ENCODE peak calls at places on chromosomes 16 and 17, in seven cellular contexts. One of them, this sample, is unnamed. For H3K36me3, the result is how much of the 10 kb centered on the place peaks cover.

GRCh38 chr16:22402191-22402590 is 27.8 kb upstream of the CDR2 start:
- DNase-seq in SJSA1: no peak
- DNase-seq in Caco-2: no peak
- DNase-seq in GM23338: no peak
- DNase-seq in GM23248: peak
- DNase-seq in uterus: no peak
- DNase-seq in ascending aorta: no peak
- DNase-seq in this sample: no peak

GRCh38 chr16:4053663-4054479 is 62.4 kb downstream of the ADCY9 start:
- DNase-seq in Caco-2: no peak
- DNase-seq in GM23248: peak
- DNase-seq in GM23338: no peak
- DNase-seq in ascending aorta: peak
- DNase-seq in uterus: peak
- DNase-seq in SJSA1: peak
- DNase-seq in this sample: peak

GRCh38 chr16:24116989-24117388 is 139.1 kb upstream of the CACNG3 start:
- DNase-seq in ascending aorta: no peak
- DNase-seq in SJSA1: no peak
- DNase-seq in GM23338: no peak
- DNase-seq in GM23248: no peak
- DNase-seq in uterus: no peak
- DNase-seq in Caco-2: no peak
- DNase-seq in this sample: no peak

GRCh38 chr17:39668141-39668924 is at the start of gene PNMT:
- DNase-seq in ascending aorta: no peak
- DNase-seq in Caco-2: peak
- DNase-seq in SJSA1: peak
- DNase-seq in uterus: no peak
- DNase-seq in GM23248: peak
- DNase-seq in GM23338: peak
- DNase-seq in this sample: peak

GRCh38 chr16:69338557-69339288 is 641 bp downstream of the COG8 start:
- DNase-seq in GM23248: no peak
- DNase-seq in ascending aorta: no peak
- DNase-seq in SJSA1: no peak
- DNase-seq in GM23338: no peak
- DNase-seq in uterus: no peak
- DNase-seq in Caco-2: no peak
- DNase-seq in this sample: no peak

GRCh38 chr17:59650642-59651041 is 30.9 kb downstream of the CLTC start:
- DNase-seq in SJSA1: no peak
- DNase-seq in Caco-2: no peak
- DNase-seq in GM23248: no peak
- DNase-seq in uterus: no peak
- DNase-seq in ascending aorta: no peak
- DNase-seq in GM23338: no peak
- DNase-seq in this sample: no peak

GRCh38 chr16:12271006-12271405 is 294.5 kb downstream of the SNX29 start:
- DNase-seq in Caco-2: peak
- DNase-seq in GM23338: peak
- DNase-seq in SJSA1: peak
- DNase-seq in uterus: no peak
- DNase-seq in GM23248: peak
- DNase-seq in ascending aorta: no peak
- DNase-seq in this sample: no peak

GRCh38 chr17:78933025-78933958 is 8.1 kb upstream of the TIMP2 start:
- DNase-seq in Caco-2: peak
- DNase-seq in SJSA1: peak
- DNase-seq in GM23338: no peak
- DNase-seq in uterus: peak
- DNase-seq in GM23248: peak
- DNase-seq in ascending aorta: peak
- DNase-seq in this sample: no peak

GRCh38 chr16:21264226-21265036 is 13.7 kb downstream of the CRYM start:
- DNase-seq in Caco-2: no peak
- DNase-seq in GM23338: no peak
- DNase-seq in ascending aorta: no peak
- DNase-seq in uterus: peak
- DNase-seq in GM23248: peak
- DNase-seq in SJSA1: no peak
- DNase-seq in this sample: peak

GRCh38 chr17:56373981-56374380 is 219.5 kb upstream of the NOG start:
- DNase-seq in SJSA1: peak
- DNase-seq in ascending aorta: no peak
- DNase-seq in uterus: no peak
- DNase-seq in Caco-2: peak
- DNase-seq in GM23338: peak
- DNase-seq in GM23248: no peak
- DNase-seq in this sample: no peak

GRCh38 chr17:77373298-77374169 is 232.8 kb downstream of the SEC14L1 start:
- DNase-seq in GM23338: peak
- DNase-seq in Caco-2: no peak
- DNase-seq in uterus: peak
- DNase-seq in ascending aorta: no peak
- DNase-seq in SJSA1: peak
- DNase-seq in GM23248: peak
- DNase-seq in this sample: peak

GRCh38 chr17:76521262-76521661 is 16.2 kb downstream of the CYGB start:
- DNase-seq in SJSA1: no peak
- DNase-seq in uterus: no peak
- DNase-seq in Caco-2: no peak
- DNase-seq in GM23248: no peak
- DNase-seq in ascending aorta: no peak
- DNase-seq in GM23338: no peak
- DNase-seq in this sample: no peak

GRCh38 chr17:42362245-42362961 is 25.8 kb downstream of the STAT3 start:
- DNase-seq in GM23248: no peak
- DNase-seq in uterus: no peak
- DNase-seq in SJSA1: no peak
- DNase-seq in Caco-2: no peak
- DNase-seq in GM23338: no peak
- DNase-seq in ascending aorta: no peak
- DNase-seq in this sample: no peak

DNA sequence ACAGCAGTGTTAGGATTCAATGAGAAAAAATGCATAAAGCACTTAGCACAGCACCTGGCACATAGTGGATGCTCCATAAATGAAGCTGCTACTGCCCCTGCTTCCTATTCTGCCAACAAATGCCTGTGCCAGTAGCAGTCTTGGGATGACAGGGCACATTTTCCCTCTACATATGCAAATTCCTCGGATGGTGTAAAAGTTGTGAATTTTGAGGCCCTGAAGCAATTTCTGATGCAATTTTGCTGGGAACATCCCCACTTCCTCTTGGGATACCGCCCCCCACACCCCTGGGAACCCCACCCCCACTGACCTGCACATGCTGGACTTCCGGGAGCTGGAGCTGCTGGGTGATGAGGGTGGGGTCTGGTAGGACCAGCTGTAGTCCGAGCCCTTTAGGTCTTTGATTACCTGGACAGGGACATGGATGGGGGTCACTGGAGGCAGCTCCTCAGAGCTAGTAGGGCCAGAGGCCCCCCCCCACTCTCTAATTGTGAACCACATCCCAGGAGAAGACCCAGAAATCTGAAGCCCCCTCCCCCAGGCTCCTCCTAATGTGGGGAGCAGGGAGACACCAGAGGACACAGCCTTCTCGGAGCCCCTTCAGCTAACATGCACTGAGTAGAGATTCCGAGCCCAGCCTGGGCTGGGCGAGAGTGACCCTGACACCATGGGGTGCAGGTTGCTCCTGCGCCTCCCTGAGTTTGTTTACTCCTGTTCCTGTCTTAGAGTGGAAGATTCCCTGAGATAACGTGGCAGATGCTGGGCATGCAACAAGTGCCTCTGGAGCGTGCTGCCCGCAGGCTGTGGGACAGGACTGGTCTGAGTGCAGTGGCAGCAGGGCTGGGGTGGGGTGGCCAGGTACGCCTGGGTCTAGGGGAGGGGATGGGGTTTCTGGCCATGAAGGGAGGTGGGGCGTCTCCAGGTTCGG is 9.0 kb downstream of the MTSS2 start:
- DNase-seq in GM23248: peak
- DNase-seq in GM23338: no peak
- DNase-seq in SJSA1: no peak
- DNase-seq in Caco-2: no peak
- DNase-seq in ascending aorta: no peak
- DNase-seq in uterus: no peak
- DNase-seq in this sample: no peak
- H3K36me3 ChIP-seq in GM23248: under half
- H3K36me3 ChIP-seq in GM23338: under half
- H3K36me3 ChIP-seq in SJSA1: half or more
- H3K36me3 ChIP-seq in Caco-2: under half
- H3K36me3 ChIP-seq in ascending aorta: half or more
- H3K36me3 ChIP-seq in uterus: under half
- H3K36me3 ChIP-seq in this sample: half or more

GRCh38 chr17:10081571-10082169 is 116.7 kb downstream of the GAS7 start:
- DNase-seq in Caco-2: no peak
- DNase-seq in SJSA1: no peak
- DNase-seq in ascending aorta: no peak
- DNase-seq in uterus: no peak
- DNase-seq in GM23248: no peak
- DNase-seq in GM23338: no peak
- DNase-seq in this sample: no peak
- H3K36me3 ChIP-seq in Caco-2: under half
- H3K36me3 ChIP-seq in SJSA1: under half
- H3K36me3 ChIP-seq in ascending aorta: under half
- H3K36me3 ChIP-seq in uterus: under half
- H3K36me3 ChIP-seq in GM23248: under half
- H3K36me3 ChIP-seq in GM23338: under half
- H3K36me3 ChIP-seq in this sample: under half

GRCh38 chr17:66925811-66926500 is 38.6 kb upstream of the CACNG4 start:
- DNase-seq in SJSA1: no peak
- DNase-seq in Caco-2: no peak
- DNase-seq in uterus: no peak
- DNase-seq in GM23248: no peak
- DNase-seq in GM23338: no peak
- DNase-seq in ascending aorta: no peak
- DNase-seq in this sample: no peak
- H3K36me3 ChIP-seq in SJSA1: under half
- H3K36me3 ChIP-seq in Caco-2: under half
- H3K36me3 ChIP-seq in uterus: under half
- H3K36me3 ChIP-seq in GM23248: under half
- H3K36me3 ChIP-seq in GM23338: under half
- H3K36me3 ChIP-seq in ascending aorta: under half
- H3K36me3 ChIP-seq in this sample: under half

GRCh38 chr17:28347261-28347891 is 10.0 kb downstream of the POLDIP2 start:
- DNase-seq in uterus: no peak
- DNase-seq in ascending aorta: no peak
- DNase-seq in Caco-2: no peak
- DNase-seq in GM23248: peak
- DNase-seq in GM23338: no peak
- DNase-seq in SJSA1: peak
- DNase-seq in this sample: no peak

GRCh38 chr17:28346746-28347246 is 10.5 kb downstream of the POLDIP2 start:
- DNase-seq in GM23338: peak
- DNase-seq in ascending aorta: no peak
- DNase-seq in SJSA1: no peak
- DNase-seq in uterus: no peak
- DNase-seq in GM23248: no peak
- DNase-seq in Caco-2: peak
- DNase-seq in this sample: no peak

GRCh38 chr17:28348979-28349378 is 8.3 kb downstream of the POLDIP2 start:
- DNase-seq in GM23338: no peak
- DNase-seq in ascending aorta: no peak
- DNase-seq in GM23248: no peak
- DNase-seq in Caco-2: no peak
- DNase-seq in SJSA1: no peak
- DNase-seq in uterus: no peak
- DNase-seq in this sample: no peak

GRCh38 chr17:28346199-28346580 is 10.6 kb downstream of the TNFAIP1 start:
- DNase-seq in GM23338: peak
- DNase-seq in SJSA1: no peak
- DNase-seq in ascending aorta: no peak
- DNase-seq in Caco-2: no peak
- DNase-seq in GM23248: no peak
- DNase-seq in uterus: no peak
- DNase-seq in this sample: no peak

GRCh38 chr17:28350271-28350670 is 7.1 kb downstream of the POLDIP2 start:
- DNase-seq in Caco-2: no peak
- DNase-seq in ascending aorta: no peak
- DNase-seq in GM23338: no peak
- DNase-seq in SJSA1: no peak
- DNase-seq in uterus: no peak
- DNase-seq in GM23248: no peak
- DNase-seq in this sample: no peak
- H3K36me3 ChIP-seq in Caco-2: under half
- H3K36me3 ChIP-seq in ascending aorta: under half
- H3K36me3 ChIP-seq in GM23338: under half
- H3K36me3 ChIP-seq in SJSA1: half or more
- H3K36me3 ChIP-seq in uterus: under half
- H3K36me3 ChIP-seq in GM23248: under half
- H3K36me3 ChIP-seq in this sample: half or more

DNA sequence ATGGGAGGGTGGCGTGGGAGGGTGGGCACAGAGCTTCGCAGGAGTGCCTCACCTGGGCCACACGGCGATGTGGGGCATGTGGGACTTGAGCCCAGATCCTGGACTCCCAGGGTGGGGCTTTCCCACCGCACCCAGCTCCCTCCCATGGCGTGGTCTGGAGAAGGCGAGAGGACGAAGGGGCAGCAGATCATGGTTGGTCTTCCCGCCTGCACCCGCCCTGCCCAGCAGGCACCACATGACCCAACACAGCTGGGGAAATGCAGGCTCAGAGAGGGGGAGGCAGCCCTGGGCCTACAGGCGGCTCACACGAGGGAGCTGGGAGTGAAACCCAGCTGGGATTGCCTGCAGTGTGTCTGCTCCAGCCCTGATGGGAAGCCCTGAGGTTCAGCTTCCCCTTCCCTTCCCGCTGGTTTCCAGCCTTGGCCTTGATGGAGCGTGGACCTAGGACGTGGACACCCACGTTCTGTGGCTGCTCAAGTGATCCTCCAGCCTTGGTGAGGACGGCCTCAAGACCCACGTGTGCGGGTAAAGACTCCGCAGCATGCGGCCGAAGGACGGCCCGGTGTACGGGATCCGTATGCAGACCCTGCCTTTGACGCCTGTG is 20.0 kb upstream of the PABPN1L start:
- DNase-seq in uterus: no peak
- DNase-seq in ascending aorta: no peak
- DNase-seq in Caco-2: no peak
- DNase-seq in GM23338: no peak
- DNase-seq in GM23248: no peak
- DNase-seq in SJSA1: no peak
- DNase-seq in this sample: no peak
- H3K36me3 ChIP-seq in uterus: under half
- H3K36me3 ChIP-seq in ascending aorta: under half
- H3K36me3 ChIP-seq in Caco-2: under half
- H3K36me3 ChIP-seq in GM23338: under half
- H3K36me3 ChIP-seq in GM23248: under half
- H3K36me3 ChIP-seq in SJSA1: under half
- H3K36me3 ChIP-seq in this sample: under half

This sample was measured in heart right ventricle.